ENCODE peak calls at places on chromosomes 1 and 21, in seven cellular contexts. One of them, this sample, is unnamed.

GRCh38 chr1:24805534-24806301 is 60.5 kb downstream of the CLIC4 start:
- DNase-seq in omental fat pad: no peak
- DNase-seq in mesothelial cell of epicardium: no peak
- DNase-seq in Peyer's patch: no peak
- DNase-seq in A549: no peak
- DNase-seq in hepatocyte: no peak
- DNase-seq in ovary: no peak
- DNase-seq in this sample: no peak

GRCh38 chr1:171780583-171781166 is 785 bp upstream of the METTL13 start:
- DNase-seq in Peyer's patch: no peak
- DNase-seq in A549: no peak
- DNase-seq in omental fat pad: no peak
- DNase-seq in ovary: peak
- DNase-seq in mesothelial cell of epicardium: no peak
- DNase-seq in hepatocyte: no peak
- DNase-seq in this sample: no peak

GRCh38 chr1:113928129-113928949 is 785 bp upstream of the HIPK1 start:
- DNase-seq in ovary: no peak
- DNase-seq in omental fat pad: no peak
- DNase-seq in A549: no peak
- DNase-seq in hepatocyte: peak
- DNase-seq in Peyer's patch: no peak
- DNase-seq in mesothelial cell of epicardium: no peak
- DNase-seq in this sample: no peak

GRCh38 chr1:202994756-202995155 is 12.4 kb upstream of the TMEM183A start:
- DNase-seq in ovary: no peak
- DNase-seq in hepatocyte: no peak
- DNase-seq in omental fat pad: no peak
- DNase-seq in A549: no peak
- DNase-seq in mesothelial cell of epicardium: no peak
- DNase-seq in Peyer's patch: no peak
- DNase-seq in this sample: no peak

GRCh38 chr1:233085566-233085965 is 135.2 kb downstream of the NTPCR start:
- DNase-seq in mesothelial cell of epicardium: no peak
- DNase-seq in A549: no peak
- DNase-seq in hepatocyte: no peak
- DNase-seq in ovary: no peak
- DNase-seq in omental fat pad: no peak
- DNase-seq in Peyer's patch: no peak
- DNase-seq in this sample: no peak

GRCh38 chr21:41642399-41642798 is 124.5 kb downstream of the RIPK4 start:
- DNase-seq in Peyer's patch: peak
- DNase-seq in omental fat pad: no peak
- DNase-seq in A549: no peak
- DNase-seq in mesothelial cell of epicardium: no peak
- DNase-seq in ovary: no peak
- DNase-seq in hepatocyte: no peak
- DNase-seq in this sample: no peak

GRCh38 chr21:17462276-17462981 is 50.4 kb upstream of the CXADR start:
- DNase-seq in ovary: no peak
- DNase-seq in hepatocyte: peak
- DNase-seq in mesothelial cell of epicardium: no peak
- DNase-seq in omental fat pad: no peak
- DNase-seq in A549: peak
- DNase-seq in Peyer's patch: peak
- DNase-seq in this sample: no peak

GRCh38 chr1:66152034-66152433 is 359.3 kb downstream of the PDE4B start:
- DNase-seq in ovary: no peak
- DNase-seq in A549: no peak
- DNase-seq in omental fat pad: no peak
- DNase-seq in Peyer's patch: no peak
- DNase-seq in hepatocyte: no peak
- DNase-seq in mesothelial cell of epicardium: no peak
- DNase-seq in this sample: no peak

GRCh38 chr1:30405631-30406212 is 317.7 kb downstream of the MATN1 start:
- DNase-seq in ovary: no peak
- DNase-seq in hepatocyte: no peak
- DNase-seq in mesothelial cell of epicardium: peak
- DNase-seq in omental fat pad: no peak
- DNase-seq in Peyer's patch: peak
- DNase-seq in A549: no peak
- DNase-seq in this sample: no peak

GRCh38 chr1:92040971-92041370 is 11.2 kb downstream of the EPHX4 start:
- DNase-seq in omental fat pad: no peak
- DNase-seq in hepatocyte: no peak
- DNase-seq in A549: no peak
- DNase-seq in mesothelial cell of epicardium: no peak
- DNase-seq in Peyer's patch: no peak
- DNase-seq in ovary: no peak
- DNase-seq in this sample: no peak

GRCh38 chr21:45018131-45019075 is 56.0 kb upstream of the ADARB1 start:
- DNase-seq in ovary: peak
- DNase-seq in hepatocyte: peak
- DNase-seq in Peyer's patch: peak
- DNase-seq in mesothelial cell of epicardium: no peak
- DNase-seq in A549: peak
- DNase-seq in omental fat pad: no peak
- DNase-seq in this sample: no peak

GRCh38 chr1:34408011-34408410 is 231.3 kb downstream of the C1orf94 start:
- DNase-seq in omental fat pad: no peak
- DNase-seq in Peyer's patch: no peak
- DNase-seq in A549: no peak
- DNase-seq in ovary: no peak
- DNase-seq in hepatocyte: no peak
- DNase-seq in mesothelial cell of epicardium: no peak
- DNase-seq in this sample: no peak

GRCh38 chr1:57380923-57381322 is 42.9 kb downstream of the DAB1 start:
- DNase-seq in ovary: no peak
- DNase-seq in omental fat pad: no peak
- DNase-seq in A549: no peak
- DNase-seq in Peyer's patch: no peak
- DNase-seq in mesothelial cell of epicardium: no peak
- DNase-seq in hepatocyte: no peak
- DNase-seq in this sample: no peak

GRCh38 chr1:57381871-57382270 is 42.0 kb downstream of the DAB1 start:
- DNase-seq in hepatocyte: no peak
- DNase-seq in ovary: no peak
- DNase-seq in Peyer's patch: no peak
- DNase-seq in omental fat pad: no peak
- DNase-seq in mesothelial cell of epicardium: no peak
- DNase-seq in A549: no peak
- DNase-seq in this sample: no peak

GRCh38 chr1:57378564-57378963 is 45.3 kb downstream of the DAB1 start:
- DNase-seq in mesothelial cell of epicardium: no peak
- DNase-seq in A549: no peak
- DNase-seq in omental fat pad: no peak
- DNase-seq in Peyer's patch: no peak
- DNase-seq in ovary: no peak
- DNase-seq in hepatocyte: no peak
- DNase-seq in this sample: no peak

DNA sequence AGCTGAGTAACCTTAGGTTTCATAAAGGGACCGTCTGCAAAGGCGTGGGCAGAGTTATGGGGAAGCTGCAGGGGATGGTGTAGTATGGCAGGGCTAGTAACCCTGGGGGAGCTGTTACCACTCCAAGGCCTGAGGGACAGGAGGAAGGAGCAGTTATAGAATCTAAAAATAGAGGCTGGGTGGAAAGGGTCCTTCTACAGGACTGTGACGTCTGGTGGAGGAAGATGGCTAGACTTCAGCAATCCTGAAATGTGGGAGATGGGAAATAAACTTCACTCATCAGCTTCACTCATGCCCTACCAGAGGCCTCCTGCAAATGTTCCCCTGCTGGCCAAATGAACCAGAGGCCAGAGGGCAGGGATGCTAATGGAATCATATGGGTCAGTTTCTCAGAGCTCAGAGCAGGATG is 46.1 kb downstream of the DAB1 start:
- DNase-seq in Peyer's patch: no peak
- DNase-seq in hepatocyte: no peak
- DNase-seq in ovary: no peak
- DNase-seq in A549: no peak
- DNase-seq in mesothelial cell of epicardium: no peak
- DNase-seq in omental fat pad: no peak
- DNase-seq in this sample: no peak
- TF ChIP-seq CTCF in Peyer's patch: no peak
- TF ChIP-seq CTCF in hepatocyte: peak
- TF ChIP-seq CTCF in ovary: no peak
- TF ChIP-seq CTCF in A549: no peak
- TF ChIP-seq CTCF in mesothelial cell of epicardium: no peak
- TF ChIP-seq CTCF in omental fat pad: no peak
- TF ChIP-seq CTCF in this sample: no peak

DNA sequence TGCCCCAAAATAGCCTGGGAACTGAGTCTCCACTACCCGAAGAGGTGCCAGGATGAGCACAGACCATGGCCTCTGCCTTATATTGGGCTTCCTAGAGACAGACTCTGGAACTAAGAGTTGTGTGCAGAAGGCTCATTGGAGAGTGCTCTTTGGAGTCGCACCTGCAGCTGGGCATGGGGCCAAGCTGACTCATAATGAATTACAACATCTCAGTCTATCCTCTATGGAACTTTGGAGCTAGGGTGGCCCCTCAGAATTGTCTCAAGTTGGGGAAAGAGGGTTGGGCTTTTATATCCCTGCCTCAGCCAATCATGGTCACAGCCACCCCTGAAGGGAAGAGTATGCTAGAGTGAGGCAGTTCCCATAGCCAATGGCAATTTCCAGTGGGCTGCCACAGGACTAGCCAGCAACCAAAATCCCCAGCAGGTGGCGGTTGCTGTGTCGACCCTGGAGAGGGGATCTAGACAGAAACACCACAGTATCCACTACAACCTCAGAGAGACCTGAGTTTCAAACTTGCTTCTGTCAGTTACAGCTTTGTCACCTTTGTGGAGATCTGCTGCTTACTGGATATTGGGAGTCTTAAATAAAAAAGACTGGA is 93.8 kb downstream of the DMRTA2 start:
- DNase-seq in omental fat pad: no peak
- DNase-seq in hepatocyte: no peak
- DNase-seq in A549: no peak
- DNase-seq in mesothelial cell of epicardium: no peak
- DNase-seq in ovary: no peak
- DNase-seq in Peyer's patch: peak
- DNase-seq in this sample: no peak
- TF ChIP-seq CTCF in omental fat pad: no peak
- TF ChIP-seq CTCF in hepatocyte: no peak
- TF ChIP-seq CTCF in A549: no peak
- TF ChIP-seq CTCF in mesothelial cell of epicardium: no peak
- TF ChIP-seq CTCF in ovary: no peak
- TF ChIP-seq CTCF in Peyer's patch: no peak
- TF ChIP-seq CTCF in this sample: no peak

DNA sequence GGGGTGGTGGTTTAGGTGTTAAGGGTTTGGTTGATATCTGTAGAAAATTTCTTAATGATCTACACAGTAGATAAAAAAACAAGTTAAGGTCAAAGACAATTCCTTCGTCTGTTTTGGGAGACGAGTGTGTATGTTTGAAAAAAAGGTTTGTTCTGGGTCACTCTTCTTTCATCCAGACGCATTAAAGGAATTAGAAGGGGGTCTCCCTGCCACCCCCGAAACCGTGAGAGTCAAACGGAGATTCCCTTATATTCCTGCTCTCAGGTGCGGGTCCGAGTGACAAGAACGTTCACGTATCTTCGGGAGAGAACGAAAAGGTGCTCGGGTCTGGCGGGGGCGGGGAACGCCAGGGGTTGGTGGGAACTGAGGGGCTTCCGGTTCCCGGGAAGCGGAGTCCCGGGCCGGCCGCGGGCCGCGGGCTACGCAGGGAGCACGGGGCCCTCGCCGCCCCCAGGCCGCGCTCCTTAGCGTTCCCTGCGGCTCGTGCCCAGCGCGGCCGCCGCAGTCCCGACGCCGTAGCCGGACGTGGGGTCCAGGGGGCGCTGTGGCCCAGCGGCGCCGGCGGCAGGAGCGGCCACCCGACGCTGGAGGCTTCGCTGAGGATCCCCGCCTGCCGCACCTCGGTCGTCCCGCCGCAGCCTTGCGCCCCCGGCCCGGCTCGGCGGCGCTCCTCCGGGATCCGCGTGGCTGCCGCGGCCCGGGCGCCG is at the start of gene ZFYVE9:
- DNase-seq in A549: peak
- DNase-seq in mesothelial cell of epicardium: peak
- DNase-seq in Peyer's patch: peak
- DNase-seq in omental fat pad: peak
- DNase-seq in ovary: peak
- DNase-seq in hepatocyte: peak
- DNase-seq in this sample: peak
- TF ChIP-seq CTCF in A549: peak
- TF ChIP-seq CTCF in mesothelial cell of epicardium: peak
- TF ChIP-seq CTCF in Peyer's patch: peak
- TF ChIP-seq CTCF in omental fat pad: no peak
- TF ChIP-seq CTCF in ovary: peak
- TF ChIP-seq CTCF in hepatocyte: peak
- TF ChIP-seq CTCF in this sample: peak

GRCh38 chr1:28983091-28983490 is 68.7 kb downstream of the EPB41 start:
- DNase-seq in omental fat pad: no peak
- DNase-seq in hepatocyte: no peak
- DNase-seq in ovary: no peak
- DNase-seq in Peyer's patch: no peak
- DNase-seq in mesothelial cell of epicardium: no peak
- DNase-seq in A549: no peak
- DNase-seq in this sample: no peak
- TF ChIP-seq CTCF in omental fat pad: no peak
- TF ChIP-seq CTCF in hepatocyte: no peak
- TF ChIP-seq CTCF in ovary: no peak
- TF ChIP-seq CTCF in Peyer's patch: no peak
- TF ChIP-seq CTCF in mesothelial cell of epicardium: no peak
- TF ChIP-seq CTCF in A549: no peak
- TF ChIP-seq CTCF in this sample: no peak